ENCODE peak calls at places on chromosomes 12 and 14, in six cellular contexts. F is K562, Y is tibial nerve, L is adrenal gland, X is choroid plexus epithelial cell, V is fibroblast of pulmonary artery. H is an unnamed sample.
A peak's percentile ranks its signal among the peaks of the same experiment; 100 is the strongest.

GRCh38 chr14:37246427-37246829 is 48.7 kb downstream of the MIPOL1 start:
- DNase-seq in V (peak; percentile 75), F (peak; percentile 16), Y (no peak), L (no peak), X (peak; percentile 79), H (no peak)

GRCh38 chr14:28756896-28757570 is 9.6 kb upstream of the FOXG1 start:
- DNase-seq in L (no peak), F (no peak), V (peak; percentile 72), Y (no peak), X (peak; percentile 77), H (no peak)

GRCh38 chr12:118727967-118728366 is 253.4 kb upstream of the SRRM4 start:
- DNase-seq in L (no peak), Y (no peak), V (no peak), F (no peak), X (no peak), H (no peak)

GRCh38 chr14:97655169-97655948 is 858.2 kb downstream of the VRK1 start:
- DNase-seq in V (no peak), X (no peak), Y (no peak), L (no peak), F (no peak), H (no peak)

GRCh38 chr14:64968651-64969050 is 3.5 kb downstream of the RAB15 start:
- DNase-seq in X (peak; percentile 60), V (no peak), L (no peak), F (no peak), Y (no peak), H (no peak)

GRCh38 chr14:26719514-26719913 is 121.7 kb upstream of the NOVA1 start:
- DNase-seq in X (peak; percentile 11), Y (no peak), F (no peak), L (no peak), V (peak; percentile 58), H (no peak)

GRCh38 chr12:105977256-105978051 is 161.3 kb downstream of the NUAK1 start:
- DNase-seq in Y (no peak), L (no peak), V (peak; percentile 71), F (no peak), X (peak; percentile 96), H (no peak)

GRCh38 chr12:38138225-38139221 is 178.1 kb upstream of the ALG10B start:
- DNase-seq in Y (peak; percentile 93), V (peak; percentile 81), F (peak; percentile 53), X (peak; percentile 80), L (peak; percentile 80), H (peak; percentile 68)

GRCh38 chr12:80195143-80195726 is 95.9 kb downstream of the OTOGL start:
- DNase-seq in X (peak; percentile 88), Y (no peak), F (no peak), V (peak; percentile 80), L (no peak), H (no peak)

GRCh38 chr12:115956236-115956635 is 321.3 kb downstream of the MED13L start:
- DNase-seq in V (no peak), F (no peak), L (no peak), Y (no peak), X (no peak), H (no peak)

GRCh38 chr12:69511016-69511415 is 40.8 kb downstream of the FRS2 start:
- DNase-seq in V (no peak), Y (no peak), L (no peak), X (no peak), F (no peak), H (no peak)

GRCh38 chr12:117820216-117820907 is 148.4 kb downstream of the KSR2 start:
- DNase-seq in Y (no peak), V (no peak), L (no peak), F (no peak), X (no peak), H (no peak)

GRCh38 chr14:71629765-71630502 is 302.3 kb upstream of the RGS6 start:
- DNase-seq in L (no peak), F (no peak), Y (no peak), X (peak; percentile 51), V (peak; percentile 29), H (no peak)

GRCh38 chr14:66398437-66398836 is 87.7 kb upstream of the CCDC196 start:
- DNase-seq in X (no peak), F (no peak), V (no peak), L (no peak), Y (no peak), H (no peak)

GRCh38 chr12:65100140-65100539 is 21.0 kb downstream of the WIF1 start:
- DNase-seq in V (no peak), Y (no peak), X (peak; percentile 30), L (no peak), F (no peak), H (no peak)

GRCh38 chr14:53412819-53413664 is 259.9 kb upstream of the DDHD1 start:
- DNase-seq in V (peak; percentile 23), X (peak; percentile 41), Y (no peak), F (no peak), L (no peak), H (no peak)

GRCh38 chr12:24880732-24881131 is 68.2 kb downstream of the BCAT1 start:
- DNase-seq in Y (no peak), F (no peak), L (no peak), X (no peak), V (no peak), H (no peak)

GRCh38 chr12:121894633-121895032 is 6.0 kb downstream of the PSMD9 start:
- DNase-seq in L (no peak), Y (no peak), X (peak; percentile 83), V (peak; percentile 64), F (peak; percentile 32), H (no peak)

GRCh38 chr12:1398673-1399072 is 195.7 kb downstream of the FBXL14 start:
- DNase-seq in L (no peak), V (peak; percentile 22), X (peak; percentile 52), F (no peak), Y (no peak), H (no peak)
- TF ChIP-seq CTCF in L (no peak), V (no peak), X (peak; percentile 25), F (no peak), Y (no peak), H (no peak)

DNA sequence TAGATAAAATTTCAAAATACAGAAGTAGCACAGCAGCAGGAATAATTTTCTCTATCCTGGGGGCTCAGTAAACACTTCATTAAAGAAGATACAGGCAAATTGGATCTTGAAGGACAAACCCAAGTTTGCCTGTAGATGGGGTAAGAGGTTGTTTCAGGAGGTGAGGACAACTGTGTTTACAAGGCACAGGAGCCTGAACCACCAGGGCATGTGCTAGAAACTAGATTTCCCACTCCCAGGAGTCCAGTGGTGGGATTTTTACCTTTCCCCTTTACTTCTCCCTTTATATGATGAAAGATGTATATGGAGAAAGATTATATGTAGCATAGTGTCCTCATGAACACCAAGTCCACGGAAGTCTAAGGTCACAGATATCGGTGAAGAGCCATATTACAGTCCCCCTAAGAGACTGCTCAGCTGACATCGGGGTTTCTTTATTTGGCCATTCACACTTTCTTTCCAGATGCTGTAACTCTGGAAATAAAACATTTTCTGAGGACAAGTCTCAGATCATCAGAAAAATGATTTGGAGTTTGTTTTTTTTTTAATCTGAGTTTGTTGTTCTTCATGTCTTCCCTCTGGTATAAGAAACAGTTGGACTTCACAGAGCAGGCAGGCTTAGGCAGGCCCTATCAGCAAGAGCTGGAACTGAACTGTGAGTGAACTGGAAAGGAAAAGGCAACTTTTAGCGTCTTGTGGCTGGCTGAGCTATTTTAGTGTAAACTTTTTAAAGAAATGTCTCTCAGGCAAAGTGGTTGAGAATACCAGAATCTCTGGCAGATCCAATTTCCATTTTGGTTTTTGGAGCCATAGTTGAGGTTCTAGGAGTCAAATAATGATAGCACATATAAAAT is 8.0 kb upstream of the EVL start:
- DNase-seq in L (no peak), Y (no peak), X (peak; percentile 81), V (peak; percentile 66), F (peak; percentile 45), H (no peak)
- TF ChIP-seq CTCF in L (no peak), Y (peak; percentile 24), X (peak; percentile 65), V (peak; percentile 48), F (peak; percentile 23), H (peak; percentile 28)

GRCh38 chr12:30840715-30841114 is 85.8 kb upstream of the TSPAN11 start:
- DNase-seq in L (no peak), F (no peak), X (no peak), Y (no peak), V (peak; percentile 6), H (no peak)

GRCh38 chr12:30843211-30843610 is 83.3 kb upstream of the TSPAN11 start:
- DNase-seq in L (no peak), F (no peak), Y (no peak), X (no peak), V (no peak), H (no peak)

GRCh38 chr12:30836656-30837445 is 82.1 kb upstream of the CAPRIN2 start:
- DNase-seq in X (no peak), F (no peak), L (no peak), V (no peak), Y (no peak), H (no peak)

GRCh38 chr12:30837595-30837994 is 82.8 kb upstream of the CAPRIN2 start:
- DNase-seq in Y (no peak), F (no peak), X (no peak), L (no peak), V (no peak), H (no peak)

DNA sequence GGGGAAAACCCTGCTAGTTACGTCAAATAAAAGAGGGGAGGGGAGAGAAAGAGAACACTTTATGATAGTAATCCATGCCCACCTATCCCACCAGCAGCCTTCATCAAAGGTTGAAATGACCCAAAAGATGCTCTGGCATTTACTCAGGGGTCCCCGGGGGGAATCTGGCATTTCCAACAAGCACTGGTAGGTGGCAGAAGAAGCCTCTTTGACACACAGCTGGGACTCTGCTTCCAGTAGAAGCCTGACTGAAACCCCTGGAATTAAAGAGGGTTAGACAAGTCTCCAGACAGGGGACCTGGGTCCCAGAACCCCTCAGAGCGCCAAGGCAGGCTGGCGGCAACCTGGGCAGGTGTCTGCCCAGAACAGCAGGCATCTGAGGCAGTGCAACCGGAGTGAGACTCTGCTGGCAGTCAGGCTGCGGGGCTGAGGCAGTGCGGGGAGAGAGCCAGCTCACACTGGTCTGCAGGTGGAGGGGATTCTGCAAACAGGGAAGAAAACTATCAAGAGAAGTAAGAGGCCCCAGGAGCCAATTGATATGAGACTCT is 85.0 kb upstream of the CAPRIN2 start:
- DNase-seq in L (no peak), F (no peak), X (no peak), V (no peak), Y (no peak), H (no peak)
- TF ChIP-seq CTCF in L (no peak), F (no peak), X (no peak), V (no peak), Y (no peak), H (no peak)

DNA sequence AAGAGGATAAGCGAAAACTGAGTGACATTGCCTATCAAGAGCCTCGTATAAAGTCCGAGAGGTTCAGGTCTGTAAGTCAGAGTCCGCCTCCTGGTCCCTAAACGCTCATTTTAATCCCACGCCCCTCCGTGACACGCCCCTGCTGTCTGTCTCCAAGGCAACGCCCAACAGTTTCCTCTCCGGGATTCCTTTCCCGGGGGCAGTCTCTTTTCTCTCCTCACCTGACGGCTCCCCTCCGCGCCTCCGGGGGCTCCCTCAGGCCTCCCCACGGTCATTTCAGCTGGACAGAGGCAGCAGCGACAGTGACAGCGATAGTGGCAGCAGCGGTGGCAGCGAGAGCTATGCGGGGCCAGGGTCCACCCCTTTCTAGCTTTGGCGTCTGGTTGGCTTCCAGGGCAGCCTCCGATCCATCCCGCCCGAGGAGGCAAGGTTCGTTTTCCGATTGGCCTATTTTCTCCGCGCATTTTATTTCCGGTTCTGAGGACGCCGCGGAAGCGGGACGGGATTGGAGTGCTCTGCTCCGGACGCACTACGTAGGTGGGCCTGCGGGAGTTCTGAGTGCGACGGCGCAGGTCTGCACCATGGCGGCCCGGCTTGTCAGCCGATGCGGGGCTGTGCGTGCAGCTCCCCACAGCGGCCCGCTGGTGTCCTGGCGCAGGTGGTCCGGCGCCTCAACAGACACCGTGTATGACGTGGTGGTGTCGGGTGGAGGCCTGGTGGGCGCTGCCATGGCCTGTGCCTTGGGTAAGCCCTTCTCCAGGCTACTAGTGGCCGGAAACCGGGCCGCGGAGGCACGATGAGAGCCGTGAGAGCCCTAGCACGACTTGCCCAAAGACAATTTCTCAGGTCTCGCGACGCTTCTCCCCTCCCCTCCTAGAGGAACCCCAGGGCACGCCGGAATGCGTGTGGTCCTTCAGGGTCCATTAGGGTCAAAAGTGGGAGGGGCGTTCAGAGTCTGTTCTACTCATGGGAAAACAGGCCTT is at the start of the genes COQ6 and FAM161B:
- DNase-seq in L (peak; percentile 94), X (peak; percentile 98), V (peak; percentile 97), F (peak; percentile 84), Y (peak; percentile 89), H (peak; percentile 94)
- TF ChIP-seq CTCF in L (no peak), X (no peak), V (no peak), F (peak; percentile 27), Y (no peak), H (no peak)